ENCODE peak calls at places on chromosomes 1 and 21, in four cellular contexts. S is A549, G is astrocyte, E is tibial nerve. M is an unnamed sample.
A peak's percentile ranks its signal among the peaks of the same experiment; 100 is the strongest.

GRCh38 chr1:6044481-6045109 is 1.1 kb upstream of the KCNAB2 start:
- DNase-seq in G (no peak), S (no peak), E (no peak), M (no peak)

GRCh38 chr1:241074507-241074906 is 282.5 kb downstream of the RGS7 start:
- DNase-seq in G (peak; percentile 30), S (no peak), E (no peak), M (no peak)

GRCh38 chr21:43188712-43189151 is 19.9 kb downstream of the CRYAA start:
- DNase-seq in E (peak; percentile 14), S (no peak), G (no peak), M (peak; percentile 79)

GRCh38 chr1:225535280-225535679 is 107.4 kb upstream of the LBR start:
- DNase-seq in E (no peak), G (no peak), S (no peak), M (no peak)

GRCh38 chr1:119467857-119468666 is 38.9 kb upstream of the HSD3B1 start:
- DNase-seq in S (no peak), G (no peak), E (no peak), M (no peak)

GRCh38 chr1:7253118-7253480 is 467.8 kb downstream of the CAMTA1 start:
- DNase-seq in G (peak; percentile 62), S (no peak), E (no peak), M (no peak)

GRCh38 chr1:102902045-102902444 is 206.3 kb downstream of the COL11A1 start:
- DNase-seq in S (no peak), G (no peak), E (no peak), M (no peak)

GRCh38 chr21:31334648-31335121 is 9.4 kb downstream of the TIAM1 start:
- DNase-seq in S (no peak), E (no peak), G (peak; percentile 46), M (no peak)

GRCh38 chr1:206507395-206508129 is at the start of gene RASSF5:
- DNase-seq in S (peak; percentile 73), G (peak; percentile 32), E (peak; percentile 86), M (peak; percentile 90)

GRCh38 chr1:62515055-62515454 is 78.2 kb downstream of the USP1 start:
- DNase-seq in G (no peak), E (no peak), S (no peak), M (no peak)

GRCh38 chr21:34280389-34280795 is 83.4 kb upstream of the KCNE2 start:
- DNase-seq in G (no peak), E (no peak), S (no peak), M (no peak)

GRCh38 chr1:70284366-70284765 is 63.2 kb downstream of the SRSF11 start:
- DNase-seq in G (no peak), E (no peak), S (no peak), M (no peak)

GRCh38 chr1:243433737-243434370 is 178.0 kb downstream of the SDCCAG8 start:
- DNase-seq in G (peak; percentile 51), E (no peak), S (no peak), M (no peak)

GRCh38 chr1:183105449-183105848 is 80.6 kb upstream of the LAMC2 start:
- DNase-seq in S (no peak), E (no peak), G (peak; percentile 73), M (no peak)

GRCh38 chr1:18945401-18945849 is 11.1 kb downstream of the IFFO2 start:
- DNase-seq in G (peak; percentile 54), E (no peak), S (no peak), M (no peak)

GRCh38 chr1:224809613-224810012 is 119.9 kb upstream of the DNAH14 start:
- DNase-seq in E (no peak), S (no peak), G (no peak), M (no peak)

GRCh38 chr1:207084701-207085180 is 3.9 kb upstream of the C4BPB start:
- DNase-seq in E (no peak), G (peak; percentile 68), S (peak; percentile 71), M (no peak)

GRCh38 chr21:34037446-34037845 is 35.9 kb upstream of the MRPS6 start:
- DNase-seq in S (no peak), E (no peak), G (peak; percentile 91), M (no peak)

GRCh38 chr1:151953409-151954094 is 40.1 kb downstream of the S100A10 start:
- DNase-seq in E (no peak), G (no peak), S (no peak), M (no peak)

GRCh38 chr1:248404024-248404423 is 1.2 kb downstream of the OR2T1 start:
- DNase-seq in S (peak; percentile 14), G (no peak), E (no peak), M (no peak)

GRCh38 chr1:114025609-114026401 is 46.5 kb downstream of the OLFML3 start:
- DNase-seq in G (peak; percentile 48), S (no peak), E (no peak), M (no peak)

GRCh38 chr21:41953831-41954653 is at the start of gene C2CD2:
- DNase-seq in G (peak; percentile 58), E (no peak), S (peak; percentile 47), M (no peak)

GRCh38 chr1:46003315-46003714 is 129.1 kb downstream of the PIK3R3 start:
- DNase-seq in G (no peak), E (no peak), S (no peak), M (no peak)

GRCh38 chr1:156012051-156012817 is 8.5 kb downstream of the SSR2 start:
- DNase-seq in S (no peak), G (no peak), E (no peak), M (no peak)

GRCh38 chr1:13836136-13836535 is 136.1 kb downstream of the PRDM2 start:
- DNase-seq in S (no peak), E (no peak), G (no peak), M (no peak)

GRCh38 chr1:49364676-49365075 is 588.0 kb upstream of the BEND5 start:
- DNase-seq in S (no peak), E (no peak), G (peak; percentile 51), M (no peak)

GRCh38 chr1:29687601-29688244 is 451.4 kb downstream of the PTPRU start:
- DNase-seq in G (peak; percentile 66), S (no peak), E (no peak), M (peak; percentile 33)

GRCh38 chr1:158998781-158999161 is 10.9 kb upstream of the IFI16 start:
- DNase-seq in G (peak; percentile 22), S (peak; percentile 31), E (peak; percentile 54), M (no peak)

GRCh38 chr21:45142469-45142868 is 68.1 kb downstream of the ADARB1 start:
- DNase-seq in S (no peak), E (no peak), G (peak; percentile 77), M (peak; percentile 72)

GRCh38 chr1:16146888-16147614 is 8.8 kb downstream of the EPHA2 start:
- DNase-seq in S (no peak), G (peak; percentile 85), E (no peak), M (no peak)

GRCh38 chr21:33441489-33442477 is 38.0 kb downstream of the TMEM50B start:
- DNase-seq in G (peak; percentile 76), S (peak; percentile 20), E (no peak), M (peak; percentile 89)

GRCh38 chr1:37599940-37600339 is 4.2 kb upstream of the GNL2 start:
- DNase-seq in G (no peak), E (no peak), S (no peak), M (no peak)

GRCh38 chr1:114075546-114076249 is 78.0 kb downstream of the SYT6 start:
- DNase-seq in S (no peak), G (no peak), E (no peak), M (peak; percentile 5)

GRCh38 chr1:98939471-98939870 is 65.2 kb downstream of the PLPPR5 start:
- DNase-seq in G (no peak), S (no peak), E (no peak), M (no peak)

GRCh38 chr1:118985611-118986290 is 2.4 kb downstream of the TBX15 start:
- DNase-seq in S (no peak), G (no peak), E (no peak), M (no peak)

GRCh38 chr1:18293291-18293690 is 185.7 kb downstream of the IGSF21 start:
- DNase-seq in E (no peak), G (no peak), S (no peak), M (no peak)

GRCh38 chr1:157140068-157140588 is 1.9 kb upstream of the ETV3 start:
- DNase-seq in S (no peak), G (no peak), E (no peak), M (no peak)
- H3K4me3 ChIP-seq in S (no peak overlapping the region), G (no peak overlapping the region), E (no peak overlapping the region), M (no peak overlapping the region)

DNA sequence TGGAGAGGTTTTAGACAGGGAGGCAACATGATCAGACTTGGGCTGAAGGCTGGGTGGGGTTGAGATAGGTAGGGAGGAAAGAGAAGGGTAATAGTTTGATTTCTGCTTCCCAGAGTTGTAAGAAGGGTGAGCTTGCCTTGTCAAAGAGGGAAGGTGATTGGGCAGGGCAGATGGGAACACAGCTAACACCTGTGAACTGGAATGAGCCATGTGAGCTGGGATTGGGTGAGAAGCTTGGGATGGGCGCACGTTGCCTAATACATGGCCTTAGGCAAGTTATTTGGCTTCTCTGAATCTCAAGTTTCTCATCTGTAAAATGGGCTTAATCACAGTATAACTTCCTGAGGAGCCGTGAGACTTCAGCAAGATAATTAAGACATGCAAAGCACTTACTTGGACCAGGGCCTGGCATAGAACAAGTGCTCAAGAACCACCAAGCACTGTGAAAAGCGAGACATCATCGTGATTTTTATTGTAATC is 33.8 kb upstream of the ID3 start:
- DNase-seq in E (no peak), G (no peak), S (no peak), M (no peak)
- H3K27ac ChIP-seq in E (no peak overlapping the region), G (no peak overlapping the region), S (peak overlapping the region; percentile 96), M (no peak overlapping the region)

GRCh38 chr1:110187139-110187890 is 22.8 kb upstream of the KCNC4 start:
- DNase-seq in E (no peak), G (no peak), S (no peak), M (peak; percentile 81)

GRCh38 chr1:110190282-110190929 is 19.7 kb upstream of the KCNC4 start:
- DNase-seq in S (no peak), E (no peak), G (no peak), M (no peak)

GRCh38 chr1:110186558-110186957 is 23.6 kb upstream of the KCNC4 start:
- DNase-seq in S (no peak), G (no peak), E (no peak), M (no peak)

GRCh38 chr1:110188116-110188618 is 21.9 kb upstream of the KCNC4 start:
- DNase-seq in S (no peak), E (no peak), G (no peak), M (no peak)

DNA sequence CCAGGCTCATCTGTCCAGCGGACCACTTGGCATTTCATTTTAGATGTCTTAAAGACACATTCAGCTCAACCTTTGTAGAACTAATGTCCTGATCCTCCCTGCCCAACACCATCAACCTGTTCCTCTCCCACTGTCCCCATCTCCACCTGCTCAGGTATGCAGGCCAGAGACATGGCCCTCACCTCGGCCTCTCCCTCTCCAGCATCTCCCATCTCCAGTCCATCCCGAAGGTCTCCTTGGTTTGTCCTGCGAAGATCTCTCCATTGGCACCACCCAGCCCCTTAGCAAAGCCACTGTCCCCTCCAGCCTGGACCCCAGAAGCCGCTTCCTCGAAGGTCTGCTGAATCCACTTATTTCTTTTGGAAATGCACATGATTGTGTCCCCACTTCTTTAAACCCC is 20.9 kb upstream of the KCNC4 start:
- DNase-seq in G (no peak), E (no peak), S (no peak), M (no peak)
- H3K4me3 ChIP-seq in G (no peak overlapping the region), E (no peak overlapping the region), S (no peak overlapping the region), M (no peak overlapping the region)

DNA sequence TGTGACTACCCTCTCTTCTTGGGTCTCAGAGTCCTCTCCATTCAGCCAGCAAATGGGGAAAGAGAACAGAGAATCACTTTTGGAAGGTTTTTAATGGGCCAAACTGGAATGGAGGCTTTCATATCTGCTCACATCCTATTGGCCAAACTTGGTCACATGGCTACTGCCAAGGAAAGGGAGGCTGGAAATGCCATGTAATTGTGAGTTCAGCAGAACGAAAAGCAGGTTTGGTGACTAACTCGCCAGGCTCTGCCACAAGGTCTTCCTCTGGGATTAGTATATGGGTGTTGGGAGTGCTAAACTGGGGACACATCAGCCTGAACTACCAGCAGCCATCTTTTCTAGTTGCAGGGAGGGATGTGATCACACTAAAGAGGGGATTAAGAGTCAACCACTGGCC is 19.2 kb downstream of the RD3 start:
- DNase-seq in G (no peak), E (no peak), S (no peak), M (no peak)
- H3K27ac ChIP-seq in G (no peak overlapping the region), E (no peak overlapping the region), S (no peak overlapping the region), M (no peak overlapping the region)